ENCODE peak calls at places on chromosome 17, in eight cellular contexts. X is prostate gland, I is suprapubic skin, W is stomach, O is spleen, U is HCT116, L is breast epithelium, Q is transverse colon. M is an unnamed sample.

GRCh38 chr17:76382803-76383644 is 1.4 kb upstream of the SPHK1 start:
- DNase-seq in Q (peak; percentile 67), O (peak; percentile 90), I (no peak), U (no peak), L (no peak), X (peak; percentile 69), W (peak; percentile 50), M (no peak)

GRCh38 chr17:48577330-48577945 is 712 bp downstream of the HOXB4 start:
- DNase-seq in X (no peak), Q (no peak), I (no peak), L (no peak), U (no peak), W (no peak), O (no peak), M (no peak)

GRCh38 chr17:57125406-57125805 is 40.4 kb downstream of the AKAP1 start:
- DNase-seq in O (no peak), U (no peak), L (no peak), X (no peak), W (no peak), Q (no peak), I (no peak), M (no peak)

GRCh38 chr17:16100737-16101400 is 101.2 kb downstream of the TTC19 start:
- DNase-seq in W (peak; percentile 29), O (no peak), X (no peak), U (no peak), Q (no peak), I (no peak), L (no peak), M (no peak)

GRCh38 chr17:12667299-12667958 is 1.7 kb downstream of the MYOCD start:
- DNase-seq in X (no peak), O (no peak), W (no peak), Q (peak; percentile 20), U (peak; percentile 40), I (no peak), L (no peak), M (no peak)

GRCh38 chr17:59825533-59826316 is 67.0 kb downstream of the TUBD1 start:
- DNase-seq in O (no peak), L (no peak), W (no peak), Q (no peak), U (no peak), I (no peak), X (no peak), M (no peak)

GRCh38 chr17:41082565-41083136 is 1.3 kb upstream of the KRTAP4-7 start:
- DNase-seq in X (no peak), U (no peak), O (no peak), L (no peak), Q (no peak), I (no peak), W (no peak), M (no peak)

GRCh38 chr17:7282752-7283321 is 1.3 kb downstream of the SLC2A4 start:
- DNase-seq in L (no peak), U (no peak), Q (no peak), W (no peak), I (no peak), O (no peak), X (no peak), M (no peak)

GRCh38 chr17:6780886-6781285 is 4.9 kb downstream of the FBXO39 start:
- DNase-seq in O (no peak), W (no peak), U (no peak), I (no peak), L (no peak), Q (no peak), X (no peak), M (peak; percentile 74)

GRCh38 chr17:56595831-56596740 is 2.6 kb downstream of the NOG start:
- DNase-seq in O (no peak), W (no peak), I (no peak), L (no peak), U (no peak), X (no peak), Q (no peak), M (no peak)

GRCh38 chr17:77691216-77692085 is 267.1 kb upstream of the TNRC6C start:
- DNase-seq in I (no peak), Q (no peak), L (no peak), W (no peak), U (no peak), O (no peak), X (no peak), M (peak; percentile 74)

GRCh38 chr17:50396261-50397110 is 837 bp downstream of the LRRC59 start:
- DNase-seq in O (no peak), Q (peak; percentile 73), L (peak; percentile 55), U (no peak), W (peak; percentile 83), X (peak; percentile 35), I (no peak), M (no peak)

GRCh38 chr17:68381076-68381900 is 76.0 kb downstream of the WIPI1 start:
- DNase-seq in Q (peak; percentile 32), L (no peak), W (peak; percentile 41), X (no peak), I (no peak), U (peak; percentile 98), O (no peak), M (no peak)

GRCh38 chr17:7308625-7309433 is 1.4 kb downstream of the EIF5A start:
- DNase-seq in L (peak; percentile 74), W (peak; percentile 81), U (peak; percentile 72), X (peak; percentile 88), Q (peak; percentile 89), O (peak; percentile 91), I (no peak), M (no peak)

GRCh38 chr17:28747801-28748750 is 4.3 kb downstream of the TRAF4 start:
- DNase-seq in W (no peak), I (no peak), U (no peak), Q (no peak), X (no peak), L (no peak), O (peak; percentile 74), M (no peak)

GRCh38 chr17:28745052-28745776 is 1.4 kb downstream of the TRAF4 start:
- DNase-seq in Q (peak; percentile 67), L (peak; percentile 80), W (peak; percentile 75), U (no peak), I (no peak), O (peak; percentile 85), X (peak; percentile 78), M (no peak)

GRCh38 chr17:28747046-28747691 is 3.4 kb downstream of the TRAF4 start:
- DNase-seq in X (peak; percentile 89), W (peak; percentile 91), L (peak; percentile 93), I (no peak), Q (peak; percentile 78), O (peak; percentile 73), U (no peak), M (no peak)

GRCh38 chr17:28745777-28746473 is 2.1 kb downstream of the TRAF4 start:
- DNase-seq in L (peak; percentile 92), Q (peak; percentile 61), X (no peak), I (no peak), O (peak; percentile 72), W (peak; percentile 85), U (no peak), M (no peak)

DNA sequence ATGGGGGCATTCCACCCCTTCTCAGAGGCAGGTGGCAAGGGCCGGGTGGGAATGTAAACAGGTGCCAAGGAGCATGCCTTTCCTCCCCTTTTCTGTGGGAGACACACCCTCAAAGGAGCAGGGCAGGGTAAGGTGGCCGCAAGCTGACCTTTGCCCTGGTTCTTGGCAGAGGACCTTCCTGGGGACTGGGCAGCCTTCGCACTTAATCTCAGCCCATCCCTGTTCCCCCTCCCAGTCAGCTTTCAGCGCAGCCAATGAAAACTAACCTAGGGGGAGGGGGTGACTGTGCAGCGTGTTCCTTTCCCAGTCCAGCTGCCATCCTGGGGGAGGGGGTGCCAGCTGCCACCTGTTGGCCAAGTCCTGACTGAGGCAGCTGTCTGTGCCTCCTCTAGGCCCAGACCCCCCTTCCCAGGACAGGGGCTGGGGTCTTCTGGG is 2.8 kb downstream of the TRAF4 start:
- DNase-seq in O (peak; percentile 74), L (no peak), I (no peak), U (no peak), X (no peak), Q (peak; percentile 88), W (peak; percentile 91), M (no peak)
- TF ChIP-seq POLR2A in O (no peak), L (no peak), I (no peak), U (no peak), X (no peak), Q (no peak), W (no peak), M (no peak)

DNA sequence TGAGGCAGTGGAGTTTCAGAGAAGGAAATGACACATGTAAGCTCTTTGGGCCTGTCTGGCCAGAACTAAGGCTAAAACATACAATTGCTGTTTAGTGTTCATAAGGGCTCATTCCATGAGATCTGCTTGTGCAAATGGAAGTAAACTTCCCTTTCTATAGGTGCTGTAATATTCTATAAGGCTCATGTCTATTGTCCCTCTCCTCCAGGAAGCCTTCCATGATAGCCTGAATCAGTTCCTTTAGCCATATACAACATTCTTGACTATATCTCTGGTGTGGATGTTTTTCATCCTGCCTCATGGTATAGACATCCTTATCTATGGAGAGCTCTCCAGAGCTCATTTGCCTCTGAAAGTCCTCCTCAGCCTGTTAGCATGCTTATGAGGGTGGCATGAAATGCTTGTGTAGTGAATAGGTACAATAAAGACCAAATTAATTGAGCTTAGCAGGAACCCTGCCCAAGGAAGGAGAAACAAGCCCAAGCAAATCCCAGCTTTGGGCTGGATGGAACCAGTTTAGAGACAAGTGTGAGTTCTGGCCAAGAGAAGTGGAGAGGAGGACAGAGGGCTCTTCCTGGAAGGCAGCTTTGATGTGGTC is 1.6 kb upstream of the ETV4 start:
- DNase-seq in W (no peak), O (no peak), X (no peak), U (no peak), L (no peak), Q (no peak), I (no peak), M (no peak)
- H3K4me1 ChIP-seq in W (peaks cover 25% of the 10 kb centered on the region), O (peaks cover 22% of the 10 kb centered on the region), X (peaks cover 6% of the 10 kb centered on the region), U (peaks cover 30% of the 10 kb centered on the region), L (no peaks in the 10 kb centered on the region), Q (peaks cover 43% of the 10 kb centered on the region), I (peaks cover 56% of the 10 kb centered on the region), M (peaks cover 27% of the 10 kb centered on the region)

GRCh38 chr17:79530361-79531105 is 80.3 kb downstream of the RBFOX3 start:
- DNase-seq in Q (no peak), U (no peak), X (no peak), O (peak; percentile 56), L (no peak), W (no peak), I (no peak), M (no peak)
- TF ChIP-seq POLR2AphosphoS5 in Q (no peak), U (no peak), X (no peak), O (no peak), L (no peak), W (no peak), I (no peak), M (no peak)

GRCh38 chr17:39863244-39863917 is 731 bp downstream of the IKZF3 start:
- DNase-seq in L (no peak), U (no peak), I (no peak), X (no peak), Q (no peak), W (no peak), O (no peak), M (no peak)

GRCh38 chr17:39866013-39866730 is 1.8 kb upstream of the ZPBP2 start:
- DNase-seq in Q (no peak), X (no peak), O (no peak), I (no peak), U (no peak), L (no peak), W (no peak), M (no peak)

GRCh38 chr17:39861235-39861634 is 2.9 kb downstream of the IKZF3 start:
- DNase-seq in O (no peak), Q (no peak), I (no peak), W (no peak), L (no peak), X (no peak), U (no peak), M (no peak)

GRCh38 chr17:39867084-39867890 is 715 bp upstream of the ZPBP2 start:
- DNase-seq in L (no peak), I (no peak), Q (peak; percentile 42), W (no peak), X (no peak), O (peak; percentile 76), U (no peak), M (no peak)

GRCh38 chr17:39863918-39864746 is at the start of gene IKZF3:
- DNase-seq in Q (peak; percentile 81), W (peak; percentile 84), I (no peak), X (peak; percentile 51), U (no peak), O (peak; percentile 93), L (peak; percentile 79), M (no peak)
- TF ChIP-seq POLR2A in Q (no peak), W (no peak), I (no peak), X (no peak), U (no peak), O (no peak), L (no peak), M (no peak)